ENCODE peak calls at places on chromosomes 12 and 14, in seven cellular contexts. U, Z, R, G, B, Y and M are unnamed samples. For H3K36me3 and H3K4me1, the result is how much of the 10 kb centered on the place peaks cover.

GRCh38 chr14:92964124-92965109 is 41.5 kb downstream of the CHGA start:
- DNase-seq in Y (no peak), U (no peak), R (no peak), B (no peak), G (no peak), Z (no peak), M (peak)

GRCh38 chr12:97616936-97617335 is 154.3 kb downstream of the RMST start:
- DNase-seq in Z (no peak), U (no peak), R (no peak), Y (no peak), B (no peak), G (no peak), M (no peak)

GRCh38 chr14:55398679-55399078 is 13.0 kb downstream of the ATG14 start:
- DNase-seq in Y (no peak), B (no peak), G (no peak), U (peak), Z (peak), R (peak), M (no peak)

GRCh38 chr14:105135700-105136395 is 32.7 kb downstream of the JAG2 start:
- DNase-seq in U (no peak), B (peak), G (peak), Y (no peak), Z (no peak), R (no peak), M (no peak)

GRCh38 chr14:102928412-102929348 is 6.2 kb downstream of the AMN start:
- DNase-seq in B (peak), R (no peak), Z (peak), Y (peak), G (no peak), U (peak), M (peak)

GRCh38 chr14:83140756-83141155 is 1607.1 kb upstream of the SEL1L start:
- DNase-seq in B (no peak), Y (no peak), Z (no peak), U (no peak), R (no peak), G (no peak), M (no peak)

GRCh38 chr12:83700858-83701257 is 1014.2 kb downstream of the TMTC2 start:
- DNase-seq in R (peak), Z (no peak), B (no peak), U (peak), G (no peak), Y (no peak), M (no peak)

GRCh38 chr14:26130690-26131089 is 467.1 kb downstream of the NOVA1 start:
- DNase-seq in G (no peak), Y (no peak), R (no peak), B (no peak), Z (no peak), U (no peak), M (no peak)

GRCh38 chr12:5498806-5499205 is 66.9 kb downstream of the NTF3 start:
- DNase-seq in B (no peak), U (no peak), G (no peak), Y (no peak), Z (no peak), R (no peak), M (no peak)

DNA sequence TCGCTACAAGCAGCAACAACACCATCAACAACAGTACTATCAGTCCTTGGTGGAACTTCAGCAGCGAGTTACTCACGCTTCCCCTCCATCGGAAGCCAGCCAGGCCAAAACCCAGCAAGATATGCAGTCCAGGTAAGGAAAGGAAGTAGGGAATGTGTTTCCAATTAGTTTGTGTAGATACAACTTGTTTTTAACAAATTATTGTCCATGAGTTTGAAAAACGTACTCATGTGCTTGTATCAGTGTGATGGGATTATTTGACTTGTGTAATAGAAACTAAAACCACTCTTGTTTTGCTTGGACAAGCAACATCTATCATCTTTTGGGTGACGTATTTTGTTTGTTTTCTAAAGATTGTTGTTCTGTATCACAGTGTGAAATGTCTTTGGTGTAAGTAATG is 137.9 kb downstream of the NAV3 start:
- DNase-seq in R (no peak), Z (no peak), Y (no peak), B (no peak), U (no peak), G (no peak), M (no peak)
- H3K4me3 ChIP-seq in R (no peak), Z (no peak), Y (no peak), B (no peak), U (no peak), G (no peak), M (no peak)

DNA sequence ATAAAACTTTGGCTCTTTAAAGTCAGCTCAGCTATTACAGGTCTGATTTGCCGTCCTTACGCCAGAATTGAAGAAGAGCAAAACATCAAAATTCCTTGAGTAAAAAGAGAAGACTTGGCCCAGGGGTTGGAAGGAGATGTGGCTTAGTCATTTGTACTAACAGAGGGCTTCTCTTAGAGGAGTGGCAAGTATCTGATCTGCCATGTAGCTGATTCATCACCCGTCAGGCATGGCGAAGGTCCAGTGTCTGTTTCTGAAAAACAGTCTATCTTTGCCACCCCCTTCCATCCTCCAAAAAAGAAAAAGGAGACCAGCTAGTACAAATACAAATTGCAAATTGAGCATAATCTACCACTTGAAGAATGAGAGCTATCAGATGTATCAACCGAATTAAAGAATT is 91.9 kb downstream of the RAD52 start:
- DNase-seq in Z (no peak), U (peak), B (no peak), R (peak), G (no peak), Y (no peak), M (no peak)
- H3K36me3 ChIP-seq in Z (under half), U (under half), B (half or more), R (under half), G (under half), Y (under half), M (under half)

GRCh38 chr14:94768141-94768520 is 1.8 kb downstream of the GSC start:
- DNase-seq in U (no peak), Z (no peak), G (no peak), Y (no peak), B (no peak), R (no peak), M (no peak)
- H3K4me1 ChIP-seq in U (under half), Z (under half), G (under half), Y (under half), B (under half), R (under half), M (under half)

GRCh38 chr12:31235868-31236395 is 90.0 kb downstream of the SINHCAF start:
- DNase-seq in U (no peak), Y (no peak), Z (no peak), G (no peak), B (no peak), R (no peak), M (no peak)

GRCh38 chr12:31234053-31234835 is 91.7 kb downstream of the SINHCAF start:
- DNase-seq in Z (no peak), G (no peak), R (peak), U (no peak), Y (no peak), B (no peak), M (no peak)

GRCh38 chr12:31236998-31237637 is 88.8 kb downstream of the SINHCAF start:
- DNase-seq in Y (no peak), Z (no peak), R (no peak), G (no peak), U (no peak), B (no peak), M (no peak)

GRCh38 chr12:31234955-31235867 is 90.7 kb downstream of the SINHCAF start:
- DNase-seq in R (peak), U (peak), Z (peak), B (no peak), Y (no peak), G (no peak), M (no peak)

DNA sequence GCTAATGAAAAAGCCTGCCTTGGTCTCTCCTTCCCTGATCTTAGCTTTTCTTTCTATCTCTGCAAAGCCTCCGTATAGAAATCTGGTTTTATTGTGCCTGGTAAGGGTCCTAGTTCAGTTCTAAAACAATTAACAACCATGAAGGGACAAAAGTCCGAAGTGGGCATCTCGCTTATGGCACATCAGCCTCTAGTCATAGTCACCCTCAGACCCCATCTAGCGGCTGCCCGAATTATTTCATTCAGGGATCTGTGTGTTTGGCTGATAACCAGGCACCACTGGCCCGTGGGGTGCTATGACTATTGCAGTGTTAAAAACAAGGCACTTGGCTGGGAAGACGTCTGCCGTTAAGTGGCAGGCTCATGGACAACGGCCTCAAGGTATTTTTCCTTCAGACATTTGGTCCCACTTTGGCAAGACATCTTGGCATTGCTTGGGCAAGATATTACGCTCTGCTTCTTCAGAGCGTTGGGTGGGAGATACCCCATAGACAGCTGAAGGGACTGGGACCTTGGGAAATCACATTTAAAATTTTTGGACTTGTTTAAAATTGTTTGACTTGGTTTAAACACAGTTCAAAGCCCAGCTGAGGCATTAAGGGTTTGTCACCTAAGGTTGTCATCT is 87.1 kb downstream of the SINHCAF start:
- DNase-seq in U (peak), Y (peak), R (peak), B (peak), G (no peak), Z (peak), M (no peak)
- H3K4me3 ChIP-seq in U (no peak), Y (no peak), R (no peak), B (no peak), G (no peak), Z (peak), M (no peak)

GRCh38 chr14:99854831-99855230 is 61.6 kb downstream of the EML1 start:
- DNase-seq in Y (no peak), U (no peak), Z (no peak), R (no peak), B (no peak), G (no peak), M (no peak)
- H3K36me3 ChIP-seq in Y (under half), U (under half), Z (under half), R (under half), B (under half), G (under half), M (under half)

GRCh38 chr14:24441485-24441884 is 1.1 kb downstream of the SDR39U1 start:
- DNase-seq in Z (no peak), R (no peak), Y (no peak), B (no peak), U (no peak), G (no peak), M (no peak)
- H3K4me1 ChIP-seq in Z (under half), R (under half), Y (under half), B (under half), U (under half), G (under half), M (under half)

GRCh38 chr14:94451091-94451751 is 1.4 kb downstream of the SERPINA11 start:
- DNase-seq in Z (no peak), U (no peak), G (no peak), Y (no peak), B (no peak), R (no peak), M (no peak)
- H3K4me3 ChIP-seq in Z (no peak), U (no peak), G (no peak), Y (no peak), B (no peak), R (no peak), M (no peak)